ENCODE peak calls at places on chromosomes 7 and 10, in four cellular contexts. M is left ventricle myocardium inferior, N is fibroblast of mammary gland, H is foreskin fibroblast. E is an unnamed sample.

GRCh38 chr10:46539596-46540411 is 16.7 kb downstream of the GPRIN2 start:
- DNase-seq in M (no peak), N (no peak), H (no peak), E (no peak)

GRCh38 chr10:91197044-91197651 is 23.3 kb upstream of the PCGF5 start:
- DNase-seq in M (peak), N (peak), H (no peak), E (no peak)

GRCh38 chr10:18866852-18867251 is 181.7 kb upstream of the MALRD1 start:
- DNase-seq in M (no peak), N (no peak), H (no peak), E (no peak)

GRCh38 chr7:105935250-105935649 is 27.8 kb upstream of the CDHR3 start:
- DNase-seq in M (no peak), N (no peak), H (no peak), E (no peak)

GRCh38 chr7:43785425-43785824 is 26.9 kb downstream of the BLVRA start:
- DNase-seq in M (no peak), N (peak), H (peak), E (no peak)

GRCh38 chr10:88209837-88210552 is 346.6 kb downstream of the PTEN start:
- DNase-seq in M (no peak), N (peak), H (peak), E (no peak)

GRCh38 chr7:44213872-44214595 is 13.3 kb downstream of the YKT6 start:
- DNase-seq in M (no peak), N (peak), H (no peak), E (peak)

GRCh38 chr7:71683382-71683781 is 551.4 kb downstream of the GALNT17 start:
- DNase-seq in M (no peak), N (no peak), H (no peak), E (no peak)

GRCh38 chr10:80137031-80137712 is 4.6 kb downstream of the PLAC9 start:
- DNase-seq in M (peak), N (peak), H (peak), E (no peak)

GRCh38 chr7:98250789-98251188 is 1.2 kb downstream of the TECPR1 start:
- DNase-seq in M (no peak), N (no peak), H (no peak), E (no peak)

GRCh38 chr10:71729023-71729649 is 9.6 kb upstream of the C10orf105 start:
- DNase-seq in M (peak), N (no peak), H (no peak), E (no peak)

DNA sequence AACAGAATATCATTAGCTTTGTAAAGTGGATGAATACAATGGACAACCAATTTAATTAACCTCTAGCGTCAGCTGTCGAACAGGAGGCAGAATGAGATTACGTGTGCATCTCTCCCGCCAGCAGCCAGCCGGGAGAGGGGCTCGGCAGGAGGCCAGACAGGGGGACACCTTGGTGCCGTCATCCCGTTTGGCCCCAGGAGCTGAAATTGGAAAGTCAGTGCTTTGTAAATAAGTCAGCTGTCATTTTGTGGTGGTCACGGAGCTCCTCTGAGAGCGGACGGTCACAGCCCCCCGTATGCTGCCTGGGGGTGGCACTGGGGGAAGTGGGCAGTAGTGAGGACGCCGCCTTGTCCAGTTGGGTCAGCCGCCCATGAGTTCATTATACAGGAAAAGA is 108.0 kb downstream of the NKX6-2 start:
- DNase-seq in M (no peak), N (no peak), H (no peak), E (no peak)
- TF ChIP-seq CTCF in M (no peak), N (no peak), H (no peak), E (no peak)

GRCh38 chr10:17765602-17766001 is 13.6 kb downstream of the TMEM236 start:
- DNase-seq in M (no peak), N (no peak), H (no peak), E (no peak)
- H3K4me3 ChIP-seq in M (no peak), N (no peak), H (no peak), E (no peak)

GRCh38 chr10:124027306-124028050 is 65.9 kb downstream of the CHST15 start:
- DNase-seq in M (no peak), N (no peak), H (no peak), E (no peak)

GRCh38 chr10:124028700-124029487 is 64.5 kb downstream of the CHST15 start:
- DNase-seq in M (no peak), N (no peak), H (no peak), E (no peak)

GRCh38 chr10:124026337-124026939 is 67.0 kb downstream of the CHST15 start:
- DNase-seq in M (no peak), N (no peak), H (no peak), E (no peak)

GRCh38 chr10:124025152-124025551 is 68.2 kb downstream of the CHST15 start:
- DNase-seq in M (no peak), N (no peak), H (no peak), E (no peak)

DNA sequence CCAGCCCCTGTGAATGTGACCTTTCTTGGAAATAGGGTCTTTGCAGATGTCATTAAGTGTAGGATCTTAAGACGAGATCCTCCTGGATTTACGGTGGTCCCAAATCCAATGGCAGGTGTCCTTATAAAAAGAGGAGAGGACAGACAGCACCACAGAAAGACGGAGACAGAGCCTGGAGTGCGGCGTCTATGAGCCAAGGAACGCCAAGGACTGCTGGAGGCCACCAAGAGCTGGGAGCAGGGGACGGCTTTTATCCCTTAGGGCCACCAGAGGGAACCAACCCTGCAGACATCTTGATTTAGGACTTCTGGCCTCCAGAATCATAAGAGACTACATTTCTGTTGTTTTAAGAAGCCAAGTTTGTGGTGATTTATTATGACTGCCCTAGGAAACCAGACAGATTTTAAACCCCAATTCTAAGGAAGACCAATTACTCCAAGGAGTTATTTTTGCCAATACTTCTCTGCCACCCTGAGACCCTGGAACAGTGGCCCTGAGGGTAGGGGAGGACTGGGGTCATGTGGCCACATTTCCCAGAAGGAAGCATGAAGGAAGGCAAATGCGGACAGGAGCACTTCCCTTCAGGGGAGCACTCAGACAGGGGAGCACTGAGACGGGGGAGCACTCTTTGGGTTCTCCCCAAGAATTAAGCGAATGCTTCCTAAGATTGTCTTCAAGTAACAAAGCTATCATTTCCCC is 67.6 kb downstream of the CHST15 start:
- DNase-seq in M (no peak), N (peak), H (peak), E (peak)
- TF ChIP-seq CTCF in M (peak), N (peak), H (peak), E (peak)

GRCh38 chr7:801940-802364 is 30.3 kb upstream of the SUN1 start:
- DNase-seq in M (peak), N (no peak), H (no peak), E (no peak)
- H3K4me3 ChIP-seq in M (peak), N (no peak), H (no peak), E (no peak)

GRCh38 chr7:9498303-9498702 is 1064.9 kb downstream of the NXPH1 start:
- DNase-seq in M (no peak), N (no peak), H (no peak), E (no peak)
- TF ChIP-seq CTCF in M (no peak), N (no peak), H (no peak), E (no peak)

DNA sequence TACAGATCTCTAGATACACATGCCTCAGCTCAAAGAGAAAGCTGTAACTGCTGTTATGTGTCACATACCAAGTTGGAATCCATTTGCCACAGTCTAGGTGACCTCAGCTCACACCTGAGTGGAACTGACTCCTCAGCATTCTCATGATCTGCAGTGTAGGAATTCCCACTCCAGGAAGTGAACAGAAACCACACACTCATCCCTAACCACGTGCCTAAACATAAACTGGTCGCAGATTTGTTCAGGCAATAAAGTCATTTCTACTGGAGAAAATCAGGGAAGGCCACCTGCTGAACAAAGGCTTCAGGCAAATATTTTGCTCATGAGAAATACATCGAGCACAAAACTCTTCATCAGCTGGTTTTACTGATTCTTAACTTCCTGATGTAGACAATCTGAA is 23.0 kb upstream of the ZMYND11 start:
- DNase-seq in M (no peak), N (no peak), H (no peak), E (no peak)
- H3K4me3 ChIP-seq in M (no peak), N (no peak), H (no peak), E (no peak)

GRCh38 chr7:69399038-69399800 is 199.1 kb upstream of the AUTS2 start:
- DNase-seq in M (no peak), N (peak), H (no peak), E (no peak)

GRCh38 chr7:69402696-69403095 is 195.6 kb upstream of the AUTS2 start:
- DNase-seq in M (no peak), N (no peak), H (no peak), E (no peak)

DNA sequence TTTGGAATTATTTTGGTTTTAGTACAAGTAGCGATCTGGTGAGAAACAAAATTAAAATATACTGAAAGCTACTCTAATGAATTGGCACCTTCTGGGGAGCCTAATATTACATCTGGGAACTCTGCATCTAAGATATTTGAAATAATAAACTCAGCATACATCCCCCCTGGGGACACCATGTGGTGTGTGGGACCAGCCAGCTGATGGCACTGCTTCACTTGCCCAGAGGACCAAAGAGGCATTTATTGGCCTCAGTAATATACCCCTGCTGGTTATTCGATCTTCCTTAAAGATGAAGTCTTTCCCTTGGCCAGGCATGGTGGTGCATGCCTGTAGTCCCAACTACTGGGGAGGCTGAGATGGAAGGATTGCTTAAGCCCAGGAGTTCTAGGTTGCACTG is 195.1 kb upstream of the AUTS2 start:
- DNase-seq in M (no peak), N (peak), H (no peak), E (no peak)
- TF ChIP-seq CTCF in M (peak), N (peak), H (no peak), E (peak)

E was measured in LNCaP clone FGC.